ENCODE peak calls at places on chromosome 18, in eight cellular contexts. W, N, R, H, J, A, D and G are unnamed samples.

GRCh38 chr18:12278765-12279682 is 24.9 kb downstream of the CIDEA start:
- DNase-seq in H (no peak), D (no peak), R (no peak), A (peak; percentile 93), N (no peak), J (peak; percentile 82), W (no peak), G (peak; percentile 93)

GRCh38 chr18:69814861-69815385 is 132.8 kb downstream of the CD226 start:
- DNase-seq in J (no peak), D (no peak), W (no peak), A (no peak), N (no peak), H (no peak), R (no peak), G (no peak)

GRCh38 chr18:46772396-46772795 is 15.5 kb upstream of the ST8SIA5 start:
- DNase-seq in R (no peak), W (no peak), N (no peak), J (no peak), A (no peak), D (no peak), H (no peak), G (no peak)

GRCh38 chr18:32802606-32803451 is 30.0 kb upstream of the KLHL14 start:
- DNase-seq in A (no peak), W (no peak), J (no peak), H (no peak), R (no peak), D (no peak), N (no peak), G (no peak)

GRCh38 chr18:75406491-75407445 is 20.7 kb downstream of the SMIM21 start:
- DNase-seq in H (no peak), W (no peak), N (no peak), J (no peak), D (no peak), A (no peak), R (no peak), G (no peak)

GRCh38 chr18:1659190-1659589 is 754.5 kb downstream of the ADCYAP1 start:
- DNase-seq in H (no peak), J (no peak), R (no peak), N (no peak), W (no peak), D (no peak), A (no peak), G (no peak)

GRCh38 chr18:2843161-2843560 is 3.6 kb upstream of the EMILIN2 start:
- DNase-seq in J (no peak), A (no peak), D (no peak), R (peak; percentile 6), H (no peak), W (no peak), N (no peak), G (no peak)

GRCh38 chr18:7871560-7872456 is 304.7 kb downstream of the PTPRM start:
- DNase-seq in A (no peak), J (no peak), W (no peak), H (no peak), D (no peak), R (no peak), N (no peak), G (no peak)

GRCh38 chr18:22286576-22286975 is 117.2 kb downstream of the GATA6 start:
- DNase-seq in A (peak; percentile 41), D (no peak), W (no peak), H (no peak), N (no peak), J (no peak), R (no peak), G (peak; percentile 37)

GRCh38 chr18:22591231-22591630 is 173.5 kb upstream of the CTAGE1 start:
- DNase-seq in N (no peak), H (no peak), W (no peak), J (no peak), A (no peak), D (no peak), R (no peak), G (no peak)

DNA sequence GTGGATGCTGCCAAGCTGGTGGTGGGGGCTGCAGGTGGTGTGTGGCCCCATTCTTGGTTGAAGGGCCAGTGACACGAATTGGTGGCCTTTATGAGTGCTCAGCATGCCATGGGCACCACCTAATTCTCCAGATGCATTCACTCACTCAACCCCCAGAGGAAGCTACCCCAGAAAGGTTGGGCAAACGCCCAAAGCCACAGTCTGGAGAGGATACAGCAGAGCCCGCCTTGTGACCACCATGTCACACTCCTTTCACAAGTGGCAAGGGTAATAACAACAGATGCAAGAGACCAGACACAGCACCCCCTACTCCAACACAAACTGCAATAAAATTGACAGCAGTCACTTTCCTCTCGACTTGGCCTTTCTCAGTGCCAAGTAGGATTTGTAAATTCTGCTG is 27.0 kb downstream of the MC2R start:
- DNase-seq in H (no peak), W (no peak), D (no peak), N (no peak), R (no peak), J (no peak), A (no peak), G (no peak)
- TF ChIP-seq POLR2AphosphoS5 in H (no peak), W (no peak), D (no peak), N (no peak), R (no peak), J (no peak), A (no peak), G (no peak)

GRCh38 chr18:62017618-62018017 is 124.8 kb upstream of the RNF152 start:
- DNase-seq in J (no peak), R (no peak), H (no peak), N (no peak), A (no peak), W (no peak), D (no peak), G (no peak)

GRCh38 chr18:62018761-62019041 is 125.9 kb upstream of the RNF152 start:
- DNase-seq in H (no peak), R (no peak), A (no peak), D (no peak), W (no peak), J (no peak), N (no peak), G (no peak)

DNA sequence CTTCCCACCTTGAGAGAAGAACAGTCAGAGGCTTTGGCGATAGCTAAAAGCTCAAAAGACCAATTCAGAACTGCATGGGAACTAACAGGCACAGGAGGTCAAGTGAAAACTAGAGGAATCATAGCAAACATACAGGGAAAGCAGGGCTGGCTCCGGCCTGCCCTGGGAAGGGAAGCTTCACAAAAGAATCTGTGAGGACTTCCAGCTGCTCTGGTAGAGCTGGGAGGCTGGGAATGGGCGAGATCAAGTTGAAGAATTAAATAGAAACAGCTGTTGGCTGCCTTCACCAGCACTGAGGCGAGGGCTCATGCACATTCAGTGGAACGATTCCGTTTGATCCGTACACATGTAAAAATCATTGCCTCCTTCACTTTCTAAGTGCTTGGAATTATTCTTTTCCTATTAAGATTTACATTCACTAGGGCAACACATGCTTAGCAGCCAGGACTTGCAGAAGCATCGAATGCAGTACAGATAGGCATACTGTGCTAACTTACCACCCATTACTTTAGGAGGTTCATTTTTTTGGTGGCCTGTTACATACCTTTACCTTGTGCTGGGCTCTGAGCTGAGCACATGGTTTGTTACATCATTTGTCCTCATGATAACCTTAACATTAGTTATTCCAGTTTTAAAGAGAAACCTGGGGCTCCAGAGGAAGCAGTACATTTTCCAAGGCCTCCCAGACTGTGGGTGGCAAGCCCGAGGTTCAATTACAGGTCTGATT is 125.4 kb upstream of the RNF152 start:
- DNase-seq in H (no peak), J (no peak), A (no peak), R (no peak), D (no peak), W (no peak), N (no peak), G (no peak)
- TF ChIP-seq POLR2AphosphoS5 in H (peak; percentile 39), J (no peak), A (no peak), R (no peak), D (no peak), W (no peak), N (no peak), G (no peak)

GRCh38 chr18:48545690-48546365 is 7.0 kb downstream of the CTIF start:
- DNase-seq in D (no peak), H (no peak), W (no peak), A (peak; percentile 30), R (peak; percentile 73), N (no peak), J (peak; percentile 91), G (peak; percentile 92)
- TF ChIP-seq POLR2AphosphoS5 in D (no peak), H (peak; percentile 30), W (no peak), A (no peak), R (no peak), N (no peak), J (no peak), G (no peak)

GRCh38 chr18:58997811-58998337 is 133.2 kb downstream of the ZNF532 start:
- DNase-seq in A (no peak), H (no peak), D (no peak), R (no peak), N (no peak), W (no peak), J (no peak), G (peak; percentile 73)
- TF ChIP-seq POLR2AphosphoS5 in A (no peak), H (peak; percentile 40), D (no peak), R (no peak), N (no peak), W (no peak), J (no peak), G (no peak)

GRCh38 chr18:13587477-13587876 is 138.9 kb downstream of the FAM210A start:
- DNase-seq in A (no peak), W (no peak), N (no peak), H (no peak), R (no peak), D (no peak), J (no peak), G (no peak)
- TF ChIP-seq POLR2AphosphoS5 in A (no peak), W (no peak), N (no peak), H (no peak), R (no peak), D (no peak), J (no peak), G (no peak)

GRCh38 chr18:45447364-45448265 is 167.7 kb upstream of the SLC14A2 start:
- DNase-seq in N (no peak), H (no peak), W (no peak), D (no peak), J (no peak), A (no peak), R (no peak), G (no peak)

GRCh38 chr18:45448871-45449270 is 166.4 kb upstream of the SLC14A2 start:
- DNase-seq in D (no peak), R (no peak), W (no peak), A (no peak), H (no peak), N (no peak), J (no peak), G (no peak)

DNA sequence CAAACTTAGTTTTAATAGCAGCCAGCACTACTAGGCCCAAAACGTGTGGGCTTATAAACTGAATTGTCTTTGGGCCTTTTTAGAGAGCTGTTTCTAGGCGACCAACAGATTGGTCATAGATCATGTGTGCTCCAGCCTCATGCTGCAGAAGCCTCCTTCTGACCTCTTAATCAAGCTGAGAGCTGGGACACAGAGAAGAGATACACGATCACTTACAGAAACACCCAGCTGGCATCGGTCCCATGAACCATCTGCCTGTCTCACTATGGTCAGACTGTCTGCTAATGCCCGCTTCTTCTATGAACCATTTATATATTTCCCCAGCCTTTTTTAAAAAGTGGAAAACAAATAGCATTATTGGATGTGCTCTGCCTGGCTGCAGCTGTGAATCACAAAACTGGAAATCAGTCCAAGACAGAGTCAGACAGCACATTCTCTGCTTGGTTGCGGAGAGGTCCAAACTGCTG is 165.5 kb upstream of the SLC14A2 start:
- DNase-seq in D (no peak), H (no peak), R (no peak), J (no peak), W (no peak), N (no peak), A (peak; percentile 24), G (no peak)
- TF ChIP-seq POLR2AphosphoS5 in D (no peak), H (no peak), R (no peak), J (no peak), W (no peak), N (no peak), A (no peak), G (no peak)